ENCODE peak calls at places on chromosomes 1 and 21, in ten cellular contexts. U, X, W, Y, P, K, M, O, G and B are unnamed samples.

GRCh38 chr1:235783148-235783776 is 83.4 kb downstream of the LYST start:
- DNase-seq in Y (no peak), X (peak), W (peak), G (no peak), U (peak), M (peak), K (peak), P (peak), O (no peak), B (peak)

GRCh38 chr1:24619376-24619775 is 23.7 kb upstream of the SRRM1 start:
- DNase-seq in K (no peak), M (no peak), P (no peak), Y (no peak), G (no peak), U (no peak), W (no peak), O (no peak), X (no peak), B (peak)

GRCh38 chr1:223041481-223041880 is 101.6 kb downstream of the TLR5 start:
- DNase-seq in G (no peak), X (no peak), K (no peak), O (no peak), M (no peak), Y (no peak), U (no peak), W (peak), P (no peak), B (no peak)

GRCh38 chr1:243844186-243844585 is 5.9 kb downstream of the AKT3 start:
- DNase-seq in Y (no peak), W (peak), X (no peak), M (no peak), P (peak), U (no peak), K (no peak), O (no peak), G (no peak), B (no peak)

GRCh38 chr1:242401937-242402336 is 122.6 kb downstream of the PLD5 start:
- DNase-seq in K (no peak), X (no peak), G (no peak), O (no peak), W (no peak), U (no peak), Y (no peak), P (no peak), M (no peak), B (no peak)

GRCh38 chr1:175204285-175204684 is 11.7 kb upstream of the KIAA0040 start:
- DNase-seq in M (no peak), G (no peak), P (no peak), K (peak), X (no peak), W (no peak), U (no peak), Y (no peak), O (no peak), B (peak)

GRCh38 chr21:38716942-38717341 is 88.8 kb upstream of the ETS2 start:
- DNase-seq in X (no peak), P (no peak), O (no peak), G (no peak), W (no peak), U (peak), M (no peak), Y (no peak), K (no peak), B (no peak)

GRCh38 chr1:167090289-167090942 is at the start of gene GPA33:
- DNase-seq in Y (no peak), W (no peak), M (no peak), P (no peak), U (no peak), X (no peak), K (no peak), O (no peak), G (no peak), B (peak)

GRCh38 chr1:156963621-156964020 is 43.2 kb downstream of the LRRC71 start:
- DNase-seq in O (no peak), U (no peak), Y (no peak), X (no peak), G (peak), M (no peak), P (peak), W (peak), K (no peak), B (peak)

GRCh38 chr1:241612533-241613505 is 27.4 kb downstream of the CHML start:
- DNase-seq in K (peak), P (peak), U (peak), G (no peak), O (no peak), M (no peak), X (no peak), W (peak), Y (no peak), B (no peak)

GRCh38 chr1:115545096-115545720 is 96.6 kb upstream of the VANGL1 start:
- DNase-seq in K (peak), M (no peak), P (no peak), O (no peak), W (no peak), G (no peak), U (no peak), Y (peak), X (no peak), B (no peak)